ENCODE peak calls at places on chromosomes 11 and 22, in seven cellular contexts. Q, L, Y, I, N, T and E are unnamed samples.

GRCh38 chr22:31616315-31616980 is 45.6 kb downstream of the PISD start:
- DNase-seq in Y (no peak), Q (no peak), L (no peak), I (no peak), T (peak; percentile 74), N (peak; percentile 79), E (peak; percentile 81)

GRCh38 chr11:77125695-77126094 is 2.4 kb upstream of the MYO7A start:
- DNase-seq in T (no peak), I (no peak), N (peak; percentile 41), L (no peak), Y (no peak), Q (no peak), E (no peak)

GRCh38 chr11:69899957-69900821 is 81.0 kb upstream of the FGF3 start:
- DNase-seq in L (no peak), Q (peak; percentile 85), I (peak; percentile 67), Y (peak; percentile 43), T (no peak), N (peak; percentile 75), E (no peak)

GRCh38 chr11:32830413-32830738 is 649 bp downstream of the PRRG4 start:
- DNase-seq in T (no peak), N (no peak), I (no peak), Q (peak; percentile 63), L (no peak), Y (no peak), E (peak; percentile 46)

GRCh38 chr22:39684702-39685281 is 114.2 kb downstream of the CACNA1I start:
- DNase-seq in N (peak; percentile 43), Y (no peak), Q (no peak), T (no peak), L (no peak), I (no peak), E (no peak)

GRCh38 chr11:126502159-126502558 is 146.7 kb downstream of the ST3GAL4 start:
- DNase-seq in N (no peak), I (no peak), L (no peak), Y (no peak), Q (no peak), T (no peak), E (no peak)

GRCh38 chr22:23556026-23556620 is 24.0 kb downstream of the IGLL1 start:
- DNase-seq in L (no peak), N (peak; percentile 27), Q (no peak), Y (no peak), T (no peak), I (no peak), E (no peak)

GRCh38 chr22:47221840-47222615 is 459.6 kb downstream of the TBC1D22A start:
- DNase-seq in T (no peak), L (no peak), N (no peak), Y (no peak), I (peak; percentile 2), Q (no peak), E (no peak)

GRCh38 chr11:46345131-46345597 is 2.1 kb upstream of the DGKZ start:
- DNase-seq in T (peak; percentile 35), I (peak; percentile 54), Y (no peak), L (peak; percentile 71), N (peak; percentile 91), Q (no peak), E (peak; percentile 74)

GRCh38 chr11:133065847-133066485 is 466.3 kb downstream of the OPCML start:
- DNase-seq in Y (no peak), Q (no peak), N (no peak), I (no peak), L (no peak), T (no peak), E (no peak)

DNA sequence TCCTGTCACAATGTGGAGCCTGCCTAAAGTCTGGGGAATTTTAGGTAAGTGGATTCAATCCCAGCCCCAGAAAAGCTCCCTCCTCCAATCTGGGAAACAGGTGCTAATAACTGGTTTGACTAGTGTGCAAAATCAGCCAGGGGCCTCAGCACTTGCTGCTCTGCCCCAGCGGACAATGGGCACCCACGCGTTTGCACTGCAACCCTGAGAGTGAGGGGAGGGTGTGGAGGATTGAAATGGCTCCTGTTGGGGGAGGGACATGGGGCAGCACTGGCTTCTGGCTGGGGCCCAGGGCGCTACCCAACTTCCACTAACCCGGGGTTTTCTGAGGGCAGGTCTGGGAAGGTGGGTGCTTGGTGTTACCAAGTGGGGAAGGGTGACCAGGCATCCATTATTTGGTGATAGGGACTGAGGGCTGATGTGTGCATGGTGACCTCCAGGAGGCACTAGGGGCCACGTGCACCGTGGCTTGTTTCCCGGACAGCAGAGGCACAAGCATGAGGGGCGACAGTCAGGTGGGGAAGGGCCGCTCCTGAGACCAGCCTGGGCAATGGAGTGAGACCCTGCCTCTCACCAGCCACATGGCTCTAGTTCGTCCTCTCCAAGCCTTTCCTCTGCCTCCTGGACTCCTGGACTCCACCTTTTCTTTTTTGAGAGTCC is 4.3 kb upstream of the PNPLA5 start:
- DNase-seq in T (no peak), I (no peak), Y (no peak), L (no peak), Q (no peak), N (no peak), E (no peak)
- TF ChIP-seq CTCF in T (no peak), I (no peak), Y (peak; percentile 11), L (no peak), Q (no peak), N (no peak), E (peak; percentile 3)

DNA sequence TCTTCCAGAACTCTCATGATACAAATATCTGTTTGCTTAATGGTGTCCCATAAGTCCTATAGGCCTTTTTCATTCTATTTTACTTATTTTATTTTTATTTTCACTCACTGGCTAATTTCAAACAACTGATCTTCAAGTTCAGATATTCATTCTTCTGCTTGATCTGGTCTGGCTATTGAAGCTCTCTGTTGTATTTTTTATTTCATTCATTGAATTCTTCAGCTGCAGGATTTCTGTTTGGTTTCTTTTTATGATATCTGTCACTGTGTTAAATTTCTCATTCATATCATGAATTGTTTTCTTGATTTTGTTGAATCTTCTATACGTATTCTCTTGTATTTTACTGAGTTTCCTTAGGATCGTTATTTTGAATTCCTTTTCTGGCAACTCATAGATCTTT is 2.6 kb upstream of the OR10A3 start:
- DNase-seq in N (no peak), Q (no peak), I (no peak), T (no peak), Y (no peak), L (no peak), E (no peak)
- TF ChIP-seq CTCF in N (no peak), Q (no peak), I (no peak), T (no peak), Y (no peak), L (no peak), E (no peak)

GRCh38 chr11:61509058-61510029 is 795 bp downstream of the LRRC10B start:
- DNase-seq in I (peak; percentile 76), L (peak; percentile 76), Q (peak; percentile 71), T (peak; percentile 80), N (peak; percentile 87), Y (peak; percentile 59), E (peak; percentile 92)
- TF ChIP-seq CTCF in I (peak; percentile 74), L (peak; percentile 34), Q (peak; percentile 41), T (peak; percentile 50), N (peak; percentile 56), Y (peak; percentile 19), E (peak; percentile 50)

GRCh38 chr22:37486224-37486845 is at the start of gene MFNG:
- DNase-seq in Y (peak; percentile 36), I (peak; percentile 80), L (peak; percentile 74), N (peak; percentile 97), T (peak; percentile 87), Q (no peak), E (peak; percentile 95)
- TF ChIP-seq CTCF in Y (no peak), I (peak; percentile 9), L (no peak), N (no peak), T (no peak), Q (no peak), E (no peak)

GRCh38 chr11:3056296-3057068 is 741 bp downstream of the CARS1 start:
- DNase-seq in I (peak; percentile 26), L (peak; percentile 31), Y (no peak), Q (peak; percentile 17), N (no peak), T (peak; percentile 70), E (no peak)

GRCh38 chr11:3060436-3061025 is 3.3 kb upstream of the CARS1 start:
- DNase-seq in Y (no peak), N (no peak), L (no peak), I (no peak), Q (no peak), T (no peak), E (no peak)

GRCh38 chr11:3055881-3056280 is 1.3 kb downstream of the CARS1 start:
- DNase-seq in Q (no peak), N (no peak), I (no peak), T (no peak), L (no peak), Y (no peak), E (no peak)

GRCh38 chr11:3058753-3059664 is 1.8 kb upstream of the CARS1 start:
- DNase-seq in L (no peak), N (no peak), Q (peak; percentile 35), T (no peak), Y (peak; percentile 73), I (peak; percentile 66), E (no peak)

GRCh38 chr11:3057069-3057963 is at the start of gene CARS1:
- DNase-seq in I (peak; percentile 89), Q (peak; percentile 96), T (peak; percentile 96), N (peak; percentile 99), L (peak; percentile 96), Y (peak; percentile 97), E (peak; percentile 96)
- TF ChIP-seq CTCF in I (no peak), Q (no peak), T (no peak), N (no peak), L (no peak), Y (no peak), E (no peak)

GRCh38 chr11:114587398-114587953 is 8.1 kb downstream of the NXPE4 start:
- DNase-seq in Q (no peak), T (no peak), N (no peak), I (no peak), Y (no peak), L (no peak), E (no peak)

GRCh38 chr11:114586797-114587196 is 8.8 kb downstream of the NXPE4 start:
- DNase-seq in I (no peak), L (no peak), T (no peak), Q (no peak), N (no peak), Y (no peak), E (no peak)
- TF ChIP-seq CTCF in I (no peak), L (no peak), T (no peak), Q (no peak), N (no peak), Y (peak; percentile 22), E (no peak)

DNA sequence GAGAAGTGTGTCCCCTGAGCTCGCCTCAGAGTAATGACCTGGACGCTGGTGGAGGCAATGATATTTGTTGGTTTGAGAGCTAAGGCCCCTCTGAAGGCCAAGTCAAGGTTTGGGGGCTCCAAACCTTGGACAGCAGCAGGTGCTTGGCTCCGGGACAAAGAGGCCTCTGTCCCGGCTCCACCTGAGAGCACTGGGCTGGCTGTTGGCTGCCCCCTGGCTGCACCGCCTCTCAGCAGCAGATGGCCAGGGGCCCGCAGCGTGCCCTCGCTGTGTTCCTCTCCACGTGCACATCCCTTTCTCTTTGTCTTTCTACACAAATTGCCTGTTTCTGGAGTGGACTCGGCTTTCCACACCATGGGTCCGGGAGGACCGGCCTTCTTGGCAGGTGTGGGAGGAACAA is 301.3 kb downstream of the NTM start:
- DNase-seq in Q (no peak), L (no peak), N (no peak), T (no peak), I (no peak), Y (no peak), E (no peak)
- TF ChIP-seq CTCF in Q (no peak), L (no peak), N (no peak), T (no peak), I (peak; percentile 2), Y (peak; percentile 42), E (no peak)

GRCh38 chr11:1785749-1786261 is 22.1 kb upstream of the CTSD start:
- DNase-seq in T (no peak), N (no peak), I (no peak), Q (no peak), Y (no peak), L (no peak), E (no peak)
- TF ChIP-seq CTCF in T (no peak), N (no peak), I (no peak), Q (no peak), Y (no peak), L (no peak), E (no peak)